ENCODE peak calls at places on chromosomes 4 and X, in eight cellular contexts. S, Z, W, T, D, B, C and M are unnamed samples.

GRCh38 chr4:54961357-54961975 is 163.9 kb downstream of the KDR start:
- DNase-seq in B (no peak), T (no peak), D (peak; percentile 23), C (peak; percentile 45), S (peak; percentile 20), Z (peak; percentile 55), W (peak; percentile 21), M (no peak)

GRCh38 chr4:170465434-170465833 is 375.7 kb upstream of the AADAT start:
- DNase-seq in Z (peak; percentile 44), D (no peak), W (no peak), C (no peak), T (no peak), S (peak; percentile 24), B (no peak), M (no peak)

GRCh38 chr4:169621754-169622481 is 1.5 kb downstream of the CLCN3 start:
- DNase-seq in D (peak; percentile 64), T (no peak), Z (no peak), B (no peak), C (peak; percentile 23), W (no peak), S (no peak), M (no peak)

GRCh38 chr4:168480991-168481588 is 798 bp upstream of the DDX60L start:
- DNase-seq in S (no peak), D (peak; percentile 44), B (no peak), Z (no peak), T (no peak), W (peak; percentile 12), C (peak; percentile 70), M (no peak)

GRCh38 chr4:162793571-162793970 is 373.1 kb downstream of the NAF1 start:
- DNase-seq in S (no peak), W (no peak), Z (no peak), T (no peak), B (no peak), D (no peak), C (no peak), M (no peak)

GRCh38 chrX:96314974-96315373 is 369.7 kb upstream of the DIAPH2 start:
- DNase-seq in C (no peak), S (no peak), T (no peak), B (no peak), Z (no peak), W (no peak), D (no peak), M (no peak)

GRCh38 chr4:187235456-187236170 is 512.0 kb upstream of the FAT1 start:
- DNase-seq in Z (peak; percentile 31), C (no peak), W (no peak), T (no peak), S (no peak), B (no peak), D (no peak), M (no peak)

GRCh38 chr4:76665139-76665538 is 230.1 kb downstream of the SHROOM3 start:
- DNase-seq in B (no peak), Z (no peak), W (no peak), D (no peak), T (no peak), C (no peak), S (no peak), M (peak; percentile 83)

GRCh38 chr4:1759818-1760223 is 33.3 kb upstream of the FGFR3 start:
- DNase-seq in T (no peak), D (no peak), B (no peak), C (no peak), W (no peak), Z (no peak), S (no peak), M (no peak)
- H3K4me1 ChIP-seq in T (peaks cover 70% of the 10 kb centered on the region), D (peaks cover 93% of the 10 kb centered on the region), B (peaks cover 44% of the 10 kb centered on the region), C (no peaks in the 10 kb centered on the region), W (peaks cover 13% of the 10 kb centered on the region), Z (peaks cover 24% of the 10 kb centered on the region), S (no peaks in the 10 kb centered on the region), M (peaks cover 28% of the 10 kb centered on the region)

DNA sequence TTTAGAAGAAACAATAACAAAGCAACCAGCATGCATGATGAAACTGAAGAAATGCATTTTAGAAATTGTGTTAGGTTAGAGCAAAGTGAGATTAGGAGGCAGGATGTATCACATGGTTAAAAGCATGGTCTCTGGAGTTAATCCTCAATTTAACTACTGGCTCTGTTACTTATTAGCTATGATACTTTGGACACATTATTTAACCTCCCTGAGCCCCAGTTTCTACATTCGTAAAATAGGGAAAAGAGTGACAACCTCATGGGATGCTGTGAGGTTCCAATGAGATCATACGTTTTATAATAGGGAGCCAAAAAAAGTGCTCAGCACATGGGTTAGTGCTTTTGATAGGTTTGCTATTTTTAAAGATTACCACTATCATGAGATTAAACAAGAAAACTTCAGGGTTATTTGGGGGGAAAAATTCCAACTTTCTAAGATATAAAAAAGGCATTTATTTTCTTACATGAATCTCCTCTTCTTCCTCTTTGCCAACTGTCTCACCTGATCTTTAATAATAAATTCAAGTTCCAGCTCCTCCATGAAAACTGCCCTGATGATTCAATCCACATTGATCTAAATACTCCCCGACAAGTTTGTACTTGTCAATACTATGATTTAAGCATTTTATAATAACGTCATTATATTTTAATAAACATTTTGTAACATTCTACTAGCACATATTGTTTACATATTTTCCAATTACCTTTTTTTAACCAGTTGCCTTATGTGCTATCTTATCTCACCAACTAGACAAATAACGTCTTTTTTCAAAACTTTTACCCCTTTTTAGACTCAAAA is 4.6 kb downstream of the SEC31A start:
- DNase-seq in W (no peak), S (no peak), C (no peak), B (no peak), D (no peak), Z (no peak), T (no peak), M (no peak)
- H3K4me1 ChIP-seq in W (peaks cover 28% of the 10 kb centered on the region), S (peaks cover 15% of the 10 kb centered on the region), C (peaks cover 11% of the 10 kb centered on the region), B (peaks cover 4% of the 10 kb centered on the region), D (peaks cover 5% of the 10 kb centered on the region), Z (no peaks in the 10 kb centered on the region), T (peaks cover 44% of the 10 kb centered on the region), M (peaks cover 29% of the 10 kb centered on the region)

DNA sequence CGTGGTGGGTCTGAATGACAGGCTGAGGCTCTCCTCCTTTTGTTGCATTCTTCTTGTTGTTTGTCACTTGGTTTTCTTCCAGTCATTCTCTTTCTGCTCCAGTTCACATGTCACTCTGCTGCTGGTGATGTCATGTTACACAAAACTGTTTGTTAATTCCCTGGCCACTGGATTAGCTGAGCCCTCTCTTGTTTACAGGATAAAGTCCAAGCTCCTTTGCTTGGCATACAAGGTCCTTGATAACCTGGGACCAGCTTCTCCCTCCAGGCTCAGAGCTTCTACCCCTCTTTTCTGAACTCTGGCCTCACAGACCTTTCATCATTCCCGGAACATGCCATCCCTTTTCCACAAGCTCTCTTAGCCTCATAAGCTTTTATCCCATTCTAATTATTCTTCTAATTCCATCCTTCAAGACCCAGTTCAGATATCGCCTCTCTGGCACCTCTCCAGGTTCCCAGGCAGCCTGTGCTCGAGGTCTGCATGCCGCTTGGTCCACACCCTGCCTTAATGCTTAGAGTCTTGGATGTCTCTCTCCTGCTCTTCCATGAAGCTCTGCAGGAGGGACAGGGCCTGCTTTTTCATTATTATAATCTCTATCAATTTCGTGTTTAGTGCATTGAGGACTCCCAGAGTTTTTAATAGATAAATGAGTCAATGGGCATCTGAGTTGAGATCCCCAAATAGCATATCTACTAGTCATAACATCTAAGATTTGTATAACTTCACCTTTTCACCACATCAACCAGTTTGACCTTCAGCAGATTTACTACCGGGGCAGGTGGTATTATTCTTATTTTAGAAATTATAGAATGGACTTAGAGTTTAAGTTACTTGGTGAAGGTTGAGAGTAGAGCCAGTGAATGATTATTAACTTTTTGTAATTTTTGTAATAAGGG is 98.7 kb downstream of the TMEM131L start:
- DNase-seq in C (no peak), Z (peak; percentile 79), W (peak; percentile 73), B (peak; percentile 65), S (no peak), T (no peak), D (no peak), M (no peak)
- H3K4me1 ChIP-seq in C (peaks cover 13% of the 10 kb centered on the region), Z (peaks cover 16% of the 10 kb centered on the region), W (peaks cover 49% of the 10 kb centered on the region), B (peaks cover 9% of the 10 kb centered on the region), S (no peaks in the 10 kb centered on the region), T (peaks cover 5% of the 10 kb centered on the region), D (peaks cover 3% of the 10 kb centered on the region), M (no peaks in the 10 kb centered on the region)

DNA sequence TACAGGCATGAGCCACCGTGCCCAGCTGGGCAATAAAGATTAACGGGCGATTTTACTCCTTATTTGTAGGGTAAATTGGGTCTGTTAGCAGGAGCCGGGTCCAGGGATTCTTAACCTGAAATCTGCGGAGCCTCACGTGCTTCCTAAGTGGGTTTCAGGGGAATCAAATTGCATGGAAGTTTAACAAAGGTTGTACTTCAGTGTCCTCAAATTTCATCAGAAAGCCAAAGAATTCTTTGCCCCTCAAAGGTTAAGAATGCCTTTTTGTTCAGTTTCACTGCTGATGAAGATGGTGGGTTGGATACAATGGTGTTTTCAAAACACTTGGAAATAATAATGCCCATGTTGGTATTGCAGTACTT is 67.9 kb downstream of the AFF1 start:
- DNase-seq in B (peak; percentile 30), T (no peak), Z (peak; percentile 19), D (no peak), S (no peak), W (no peak), C (no peak), M (no peak)
- H3K4me1 ChIP-seq in B (peaks cover 10% of the 10 kb centered on the region), T (peaks cover 22% of the 10 kb centered on the region), Z (peaks cover 64% of the 10 kb centered on the region), D (peaks cover 4% of the 10 kb centered on the region), S (peaks cover 11% of the 10 kb centered on the region), W (peaks cover 18% of the 10 kb centered on the region), C (peaks cover 21% of the 10 kb centered on the region), M (peaks cover 24% of the 10 kb centered on the region)

GRCh38 chrX:119757979-119758681 is at the start of gene SOWAHD:
- DNase-seq in C (peak; percentile 29), Z (peak; percentile 60), S (peak; percentile 42), D (peak; percentile 32), T (peak; percentile 79), B (no peak), W (peak; percentile 75), M (peak; percentile 62)
- H3K4me1 ChIP-seq in C (peaks cover 44% of the 10 kb centered on the region), Z (no peaks in the 10 kb centered on the region), S (no peaks in the 10 kb centered on the region), D (peaks cover 24% of the 10 kb centered on the region), T (peaks cover 5% of the 10 kb centered on the region), B (peaks cover 14% of the 10 kb centered on the region), W (no peaks in the 10 kb centered on the region), M (peaks cover 4% of the 10 kb centered on the region)

DNA sequence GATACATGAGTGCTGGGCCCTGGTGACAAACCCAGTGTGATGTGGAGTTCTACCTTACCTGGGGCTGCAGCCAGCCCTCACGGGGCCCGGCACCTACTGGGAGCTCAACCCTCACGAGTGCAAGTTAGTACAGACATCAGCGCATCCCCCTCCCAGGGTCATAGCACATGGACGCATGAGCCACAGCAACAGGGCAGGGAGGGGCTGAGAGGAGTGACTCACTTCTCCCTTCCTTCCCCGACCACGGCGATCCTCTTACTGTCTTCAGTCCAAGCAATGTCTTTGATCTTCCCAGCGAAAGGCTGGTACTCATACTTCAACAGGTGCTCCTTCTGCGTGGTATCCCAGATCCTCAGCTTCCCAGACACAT is 17.8 kb downstream of the WDR1 start:
- DNase-seq in D (no peak), W (no peak), S (no peak), B (no peak), T (no peak), C (no peak), Z (no peak), M (no peak)
- H3K4me1 ChIP-seq in D (peaks cover 20% of the 10 kb centered on the region), W (no peaks in the 10 kb centered on the region), S (peaks cover 67% of the 10 kb centered on the region), B (peaks cover 15% of the 10 kb centered on the region), T (peaks cover 96% of the 10 kb centered on the region), C (peaks cover 79% of the 10 kb centered on the region), Z (peaks cover 30% of the 10 kb centered on the region), M (peaks cover 73% of the 10 kb centered on the region)